ENCODE peak calls at places on chromosomes 2 and 18, in six cellular contexts. V is CD8-positive, alpha-beta T cell; K is CD4-positive, alpha-beta T cell; B is dorsolateral prefrontal cortex; R is K562; P is GM23338. E is an unnamed sample.

GRCh38 chr2:119523959-119524694 is at the start of gene SCTR:
- DNase-seq in R (no peak), K (no peak), P (peak; percentile 69), B (no peak), V (no peak), E (no peak)

GRCh38 chr2:223600056-223600455 is 2.1 kb downstream of the SCG2 start:
- DNase-seq in V (no peak), R (no peak), P (no peak), B (no peak), K (no peak), E (no peak)

GRCh38 chr2:45681675-45682074 is 30.2 kb downstream of the PRKCE start:
- DNase-seq in P (no peak), R (no peak), V (no peak), B (no peak), K (no peak), E (no peak)

GRCh38 chr18:50475538-50476193 is 84.2 kb upstream of the MAPK4 start:
- DNase-seq in B (no peak), K (no peak), V (no peak), P (no peak), R (no peak), E (no peak)

GRCh38 chr2:221818569-221818968 is 246.5 kb upstream of the EPHA4 start:
- DNase-seq in V (no peak), P (peak; percentile 8), K (no peak), B (no peak), R (no peak), E (no peak)

GRCh38 chr2:130372833-130373807 is 17.3 kb downstream of the PTPN18 start:
- DNase-seq in V (no peak), B (no peak), K (no peak), R (no peak), P (no peak), E (no peak)

GRCh38 chr18:64097497-64097896 is 51.4 kb downstream of the LINC00305 start:
- DNase-seq in P (no peak), K (no peak), B (no peak), V (no peak), R (no peak), E (no peak)

GRCh38 chr2:10278029-10278762 is 24.5 kb upstream of the HPCAL1 start:
- DNase-seq in P (no peak), R (peak; percentile 84), K (no peak), V (no peak), B (peak; percentile 47), E (peak; percentile 55)

DNA sequence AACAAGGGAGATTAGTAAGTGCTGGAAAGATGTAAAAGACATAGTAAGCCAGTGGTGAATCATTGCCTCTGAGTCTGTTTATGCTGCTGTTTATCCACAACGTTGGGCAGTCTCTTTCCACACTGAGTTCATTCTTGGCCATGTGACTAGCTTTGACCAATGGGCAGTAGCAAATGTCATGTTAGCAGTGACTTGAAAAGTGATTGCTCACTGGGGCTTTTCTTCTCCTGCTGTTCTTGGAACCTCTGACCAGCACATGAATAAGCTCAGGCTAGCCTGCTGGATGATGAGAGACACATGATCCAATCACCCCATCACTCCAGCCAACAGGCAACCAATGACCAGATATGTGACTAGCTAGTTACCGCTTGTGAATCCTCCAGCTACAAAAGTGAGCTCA is 360.4 kb downstream of the SLC4A3 start:
- DNase-seq in V (no peak), K (no peak), B (no peak), R (no peak), P (no peak), E (no peak)
- H3K27ac ChIP-seq in V (no peak overlapping the region), K (no peak overlapping the region), B (no peak overlapping the region), R (no peak overlapping the region), P (no peak overlapping the region), E (no peak overlapping the region)

GRCh38 chr18:3808985-3809780 is 359.2 kb downstream of the TGIF1 start:
- DNase-seq in R (no peak), P (no peak), B (no peak), K (no peak), V (no peak), E (no peak)
- H3K27ac ChIP-seq in R (no peak overlapping the region), P (no peak overlapping the region), B (peak overlapping the region; percentile 41), K (no peak overlapping the region), V (no peak overlapping the region), E (no peak overlapping the region)

GRCh38 chr2:176913955-176914354 is 298.6 kb upstream of the HNRNPA3 start:
- DNase-seq in K (no peak), B (no peak), P (no peak), R (no peak), V (no peak), E (no peak)
- H3K27ac ChIP-seq in K (no peak overlapping the region), B (no peak overlapping the region), P (no peak overlapping the region), R (no peak overlapping the region), V (no peak overlapping the region), E (no peak overlapping the region)

GRCh38 chr2:239190921-239191885 is 209.6 kb downstream of the HDAC4 start:
- DNase-seq in K (no peak), B (peak; percentile 9), P (no peak), V (no peak), R (no peak), E (no peak)
- H3K27ac ChIP-seq in K (no peak overlapping the region), B (no peak overlapping the region), P (no peak overlapping the region), V (no peak overlapping the region), R (no peak overlapping the region), E (no peak overlapping the region)

GRCh38 chr18:9535430-9535972 is 60.2 kb downstream of the RALBP1 start:
- DNase-seq in V (no peak), B (peak; percentile 78), K (no peak), P (no peak), R (no peak), E (no peak)
- H3K27ac ChIP-seq in V (no peak overlapping the region), B (peak overlapping the region; percentile 92), K (no peak overlapping the region), P (no peak overlapping the region), R (no peak overlapping the region), E (peak overlapping the region; percentile 49)

GRCh38 chr2:144374163-144374661 is 145.7 kb downstream of the ZEB2 start:
- DNase-seq in V (no peak), B (no peak), P (no peak), R (no peak), K (no peak), E (no peak)
- H3K27ac ChIP-seq in V (no peak overlapping the region), B (no peak overlapping the region), P (no peak overlapping the region), R (peak overlapping the region; percentile 41), K (no peak overlapping the region), E (no peak overlapping the region)

DNA sequence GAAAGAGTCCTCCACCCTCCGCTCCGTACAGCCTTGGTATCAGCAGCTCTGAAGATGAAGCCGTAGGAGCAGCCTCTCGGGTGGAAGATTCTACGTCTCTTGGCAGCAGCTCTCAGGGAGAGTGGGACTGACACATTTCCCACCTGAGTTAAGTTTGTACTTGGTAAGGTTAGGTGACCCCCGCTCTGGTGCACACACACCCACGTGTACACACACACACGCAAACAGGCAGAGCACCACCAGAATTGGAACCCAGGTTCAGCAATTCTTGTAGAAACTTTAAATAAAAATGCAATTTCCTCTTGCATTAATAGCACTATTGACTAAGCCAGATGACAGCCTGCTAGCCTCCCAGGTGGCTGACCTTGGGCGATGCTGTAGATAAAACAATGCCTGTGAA is 111.5 kb downstream of the MBP start:
- DNase-seq in R (no peak), B (no peak), K (no peak), P (no peak), V (no peak), E (no peak)
- H3K27ac ChIP-seq in R (no peak overlapping the region), B (peak overlapping the region; percentile 98), K (no peak overlapping the region), P (no peak overlapping the region), V (no peak overlapping the region), E (no peak overlapping the region)

E was measured in tibial nerve.